ENCODE peak calls at places on chromosomes 2 and 18, in six cellular contexts. R, N, B, I, L and F are unnamed samples.

GRCh38 chr2:149692837-149693518 is 105.4 kb upstream of the MMADHC start:
- DNase-seq in I (no peak), L (no peak), N (no peak), R (peak), B (no peak), F (peak)

GRCh38 chr2:97723156-97724072 is 10.0 kb downstream of the ZAP70 start:
- DNase-seq in I (no peak), L (no peak), R (no peak), B (no peak), N (no peak), F (no peak)

GRCh38 chr2:197256021-197256420 is 54.6 kb downstream of the ANKRD44 start:
- DNase-seq in I (no peak), R (no peak), B (no peak), N (no peak), L (no peak), F (no peak)

GRCh38 chr2:218896501-218897393 is 16.1 kb downstream of the WNT10A start:
- DNase-seq in B (no peak), R (no peak), L (no peak), N (no peak), I (peak), F (no peak)

GRCh38 chr2:217790195-217790594 is 212.6 kb downstream of the TNS1 start:
- DNase-seq in N (no peak), I (no peak), B (no peak), L (no peak), R (no peak), F (no peak)

GRCh38 chr2:44692821-44693220 is 248.7 kb upstream of the SIX3 start:
- DNase-seq in R (no peak), N (no peak), L (no peak), I (no peak), B (no peak), F (no peak)

GRCh38 chr2:25250331-25251031 is 82.1 kb upstream of the POMC start:
- DNase-seq in L (no peak), R (peak), N (no peak), B (no peak), I (no peak), F (no peak)

GRCh38 chr2:212237350-212238095 is 301.1 kb downstream of the ERBB4 start:
- DNase-seq in L (no peak), N (no peak), R (no peak), I (no peak), B (no peak), F (no peak)

GRCh38 chr18:55868909-55869308 is 280.9 kb upstream of the TCF4 start:
- DNase-seq in B (no peak), N (no peak), R (no peak), L (no peak), I (no peak), F (peak)

GRCh38 chr2:233764761-233765160 is 4.7 kb downstream of the UGT1A1 start:
- DNase-seq in L (no peak), R (no peak), N (no peak), I (no peak), B (no peak), F (no peak)

GRCh38 chr18:7572837-7573236 is 5.7 kb downstream of the PTPRM start:
- DNase-seq in L (no peak), B (no peak), N (no peak), R (no peak), I (no peak), F (no peak)

GRCh38 chr2:15944325-15945017 is 4.1 kb downstream of the MYCN start:
- DNase-seq in L (no peak), I (no peak), R (no peak), N (no peak), B (no peak), F (no peak)
- H3K4me3 ChIP-seq in L (peak), I (no peak), R (no peak), N (peak), B (no peak), F (no peak)

GRCh38 chr2:126970583-126970982 is 71.9 kb downstream of the TEX51 start:
- DNase-seq in L (no peak), N (no peak), B (no peak), I (no peak), R (no peak), F (no peak)
- H3K4me3 ChIP-seq in L (no peak), N (no peak), B (no peak), I (no peak), R (no peak), F (no peak)

DNA sequence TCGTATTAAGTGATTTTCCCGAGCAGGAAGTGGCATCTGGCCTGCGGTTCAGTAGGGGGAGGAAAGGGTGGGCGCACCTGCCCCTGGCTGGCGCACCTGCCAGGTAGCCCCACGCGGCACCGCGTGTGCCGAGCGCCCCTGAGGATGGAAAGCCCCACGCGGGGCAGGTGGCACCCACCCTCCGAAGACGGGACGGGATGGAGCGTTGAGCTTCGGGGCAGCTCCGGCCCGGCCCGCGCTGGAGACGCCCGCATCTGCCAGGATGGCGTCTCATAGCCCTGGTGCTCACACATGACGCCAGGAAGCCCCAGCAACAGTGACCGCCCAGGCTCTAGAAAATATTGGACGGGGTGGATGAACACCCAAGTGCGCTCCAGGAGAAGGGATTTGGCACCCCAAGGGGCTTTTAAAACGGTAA is 2.5 kb upstream of the NFATC1 start:
- DNase-seq in L (no peak), R (no peak), I (no peak), B (no peak), N (no peak), F (no peak)
- H3K4me3 ChIP-seq in L (peak), R (peak), I (peak), B (peak), N (peak), F (peak)

GRCh38 chr2:239774933-239775622 is 250.1 kb downstream of the NDUFA10 start:
- DNase-seq in B (no peak), N (no peak), I (no peak), R (no peak), L (no peak), F (no peak)

GRCh38 chr2:239777219-239777618 is 247.9 kb downstream of the NDUFA10 start:
- DNase-seq in N (no peak), I (no peak), L (no peak), B (no peak), R (no peak), F (no peak)

GRCh38 chr2:239776441-239777033 is 248.6 kb downstream of the NDUFA10 start:
- DNase-seq in L (no peak), R (no peak), I (no peak), B (no peak), N (no peak), F (no peak)

GRCh38 chr2:239774142-239774462 is 251.0 kb downstream of the NDUFA10 start:
- DNase-seq in B (no peak), N (no peak), L (no peak), R (no peak), I (no peak), F (no peak)

GRCh38 chr2:239775623-239776440 is 249.3 kb downstream of the NDUFA10 start:
- DNase-seq in I (no peak), N (no peak), B (no peak), R (no peak), L (no peak), F (peak)
- H3K4me3 ChIP-seq in I (no peak), N (no peak), B (no peak), R (no peak), L (peak), F (no peak)

GRCh38 chr18:25349131-25349925 is 2.6 kb downstream of the ZNF521 start:
- DNase-seq in B (no peak), N (peak), R (peak), L (no peak), I (no peak), F (peak)
- H3K4me3 ChIP-seq in B (no peak), N (peak), R (peak), L (no peak), I (peak), F (peak)

DNA sequence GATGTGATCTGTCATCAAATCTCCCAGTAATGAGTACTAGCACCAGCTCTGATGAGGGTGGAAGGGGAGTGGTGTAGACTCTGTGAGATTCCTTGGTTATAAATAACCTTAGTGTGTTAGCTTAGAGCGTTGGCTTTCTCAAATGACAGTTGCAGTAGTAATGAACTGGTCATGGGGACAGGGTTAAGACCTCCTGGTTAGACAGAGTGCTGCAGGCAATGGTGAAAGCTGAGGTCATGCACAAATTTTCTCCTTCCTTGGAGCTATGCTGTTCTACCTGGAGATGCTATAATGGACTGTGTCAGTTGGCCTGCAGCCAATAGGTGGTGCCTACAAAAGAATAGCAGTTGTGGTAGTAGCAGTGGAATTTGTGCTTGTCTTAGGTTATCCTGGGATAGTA is 1063.3 kb upstream of the CRIM1 start:
- DNase-seq in N (no peak), R (no peak), L (no peak), B (no peak), I (no peak), F (no peak)
- H3K4me3 ChIP-seq in N (no peak), R (no peak), L (no peak), B (no peak), I (no peak), F (no peak)

DNA sequence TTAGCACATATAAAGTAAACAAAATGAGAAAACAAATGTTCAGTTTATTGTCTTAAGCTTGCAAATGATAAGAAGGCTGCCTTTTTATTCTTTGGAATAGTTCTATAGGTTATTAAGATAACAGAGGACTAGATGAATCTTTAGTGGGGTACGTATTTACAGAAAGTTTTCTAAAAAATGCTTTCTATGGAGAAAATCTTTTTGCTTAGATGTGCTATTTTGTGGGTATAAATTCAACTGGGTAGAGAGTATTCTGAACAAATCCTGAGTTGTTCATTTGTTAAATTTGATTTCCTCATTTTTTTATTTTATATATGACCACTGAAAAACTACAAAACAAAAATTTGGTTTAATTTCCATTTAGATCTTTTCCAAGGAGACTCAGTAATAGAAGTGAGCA is 566.9 kb downstream of the PLCL1 start:
- DNase-seq in R (no peak), N (no peak), I (no peak), B (no peak), L (no peak), F (no peak)
- H3K4me3 ChIP-seq in R (no peak), N (no peak), I (no peak), B (no peak), L (no peak), F (no peak)